ENCODE peak calls at places on chromosomes 11 and 22, in eight cellular contexts. Z, O, R, V, T, U, K and Q are unnamed samples.

GRCh38 chr11:121555172-121555571 is 102.4 kb upstream of the SORL1-AS1 start:
- DNase-seq in Z (no peak), O (no peak), R (no peak), V (no peak), T (no peak), U (no peak), K (no peak), Q (no peak)

GRCh38 chr22:19988965-19989724 is 27.5 kb downstream of the ARVCF start:
- DNase-seq in Z (peak), O (no peak), R (no peak), V (no peak), T (no peak), U (no peak), K (no peak), Q (no peak)

GRCh38 chr22:19707347-19708322 is 6.7 kb upstream of the SEPTIN5 start:
- DNase-seq in Z (peak), O (no peak), R (no peak), V (no peak), T (no peak), U (peak), K (no peak), Q (no peak)

GRCh38 chr11:57094206-57094940 is 87.4 kb upstream of the LRRC55 start:
- DNase-seq in Z (no peak), O (no peak), R (no peak), V (no peak), T (peak), U (no peak), K (no peak), Q (no peak)

GRCh38 chr11:17217395-17217794 is 9.6 kb upstream of the PIK3C2A start:
- DNase-seq in Z (no peak), O (no peak), R (no peak), V (no peak), T (no peak), U (no peak), K (no peak), Q (no peak)

GRCh38 chr11:980438-981365 is 55.0 kb downstream of the AP2A2 start:
- DNase-seq in Z (no peak), O (no peak), R (no peak), V (peak), T (no peak), U (no peak), K (peak), Q (no peak)

GRCh38 chr11:121038642-121039409 is 14.9 kb downstream of the TBCEL start:
- DNase-seq in Z (no peak), O (no peak), R (no peak), V (no peak), T (no peak), U (no peak), K (no peak), Q (no peak)

GRCh38 chr11:36018967-36019596 is 75.2 kb downstream of the LDLRAD3 start:
- DNase-seq in Z (no peak), O (no peak), R (no peak), V (no peak), T (no peak), U (no peak), K (peak), Q (no peak)

GRCh38 chr22:42520663-42521546 is 1.3 kb upstream of the RRP7A start:
- DNase-seq in Z (no peak), O (no peak), R (no peak), V (no peak), T (peak), U (no peak), K (no peak), Q (no peak)

GRCh38 chr11:72573380-72573949 is 100.8 kb downstream of the PDE2A start:
- DNase-seq in Z (no peak), O (no peak), R (no peak), V (peak), T (peak), U (peak), K (no peak), Q (no peak)

GRCh38 chr22:20786536-20786979 is 12.6 kb downstream of the SERPIND1 start:
- DNase-seq in Z (no peak), O (no peak), R (no peak), V (no peak), T (no peak), U (no peak), K (no peak), Q (no peak)

GRCh38 chr11:31972623-31973022 is 118.3 kb upstream of the RCN1 start:
- DNase-seq in Z (no peak), O (no peak), R (no peak), V (no peak), T (no peak), U (no peak), K (no peak), Q (no peak)

GRCh38 chr22:44689173-44689572 is 12.8 kb upstream of the PRR5 start:
- DNase-seq in Z (no peak), O (no peak), R (no peak), V (no peak), T (no peak), U (no peak), K (no peak), Q (no peak)